ENCODE peak calls at places on chromosomes 2 and 18, in nine cellular contexts. O, M, Z, B, X, T, K, A and U are unnamed samples.

GRCh38 chr18:63096327-63096874 is 223.2 kb downstream of the BCL2 start:
- DNase-seq in O (no peak), M (no peak), Z (no peak), B (no peak), X (no peak), T (no peak), K (no peak), A (no peak), U (no peak)

GRCh38 chr18:63860536-63860930 is 27.0 kb upstream of the SERPINB2 start:
- DNase-seq in O (no peak), M (no peak), Z (no peak), B (no peak), X (no peak), T (no peak), K (no peak), A (no peak), U (no peak)

GRCh38 chr2:133109772-133110171 is 439.8 kb upstream of the LYPD1 start:
- DNase-seq in O (no peak), M (no peak), Z (no peak), B (no peak), X (no peak), T (no peak), K (peak; percentile 29), A (no peak), U (no peak)

GRCh38 chr2:157256621-157257020 is 884 bp upstream of the GALNT5 start:
- DNase-seq in O (no peak), M (no peak), Z (no peak), B (no peak), X (no peak), T (peak; percentile 27), K (no peak), A (no peak), U (no peak)

GRCh38 chr18:38481576-38481975 is 916.0 kb upstream of the CELF4 start:
- DNase-seq in O (no peak), M (no peak), Z (no peak), B (no peak), X (no peak), T (no peak), K (no peak), A (no peak), U (no peak)

GRCh38 chr2:237724811-237725478 is 73.6 kb upstream of the RBM44 start:
- DNase-seq in O (peak; percentile 83), M (peak; percentile 37), Z (no peak), B (no peak), X (no peak), T (no peak), K (no peak), A (no peak), U (no peak)

GRCh38 chr2:207274541-207274940 is 108.8 kb upstream of the KLF7 start:
- DNase-seq in O (no peak), M (no peak), Z (no peak), B (no peak), X (no peak), T (no peak), K (no peak), A (no peak), U (no peak)

GRCh38 chr2:11357428-11357972 is 13.1 kb upstream of the ROCK2 start:
- DNase-seq in O (peak; percentile 70), M (no peak), Z (no peak), B (no peak), X (no peak), T (no peak), K (no peak), A (no peak), U (no peak)

GRCh38 chr2:30109856-30110255 is 37.0 kb upstream of the YPEL5 start:
- DNase-seq in O (no peak), M (no peak), Z (no peak), B (no peak), X (no peak), T (no peak), K (no peak), A (no peak), U (no peak)

GRCh38 chr2:28709101-28709500 is 42.5 kb upstream of the PPP1CB start:
- DNase-seq in O (peak; percentile 22), M (no peak), Z (no peak), B (peak; percentile 23), X (peak; percentile 26), T (no peak), K (no peak), A (no peak), U (no peak)

GRCh38 chr18:67893896-67894295 is 377.4 kb upstream of the DSEL start:
- DNase-seq in O (no peak), M (no peak), Z (no peak), B (no peak), X (no peak), T (no peak), K (no peak), A (no peak), U (no peak)

GRCh38 chr2:24771905-24772586 is 21.1 kb downstream of the PTRHD1 start:
- DNase-seq in O (no peak), M (no peak), Z (no peak), B (no peak), X (no peak), T (no peak), K (no peak), A (no peak), U (no peak)

GRCh38 chr2:229419158-229419557 is 148.1 kb upstream of the PID1 start:
- DNase-seq in O (no peak), M (no peak), Z (no peak), B (no peak), X (no peak), T (no peak), K (no peak), A (no peak), U (no peak)

GRCh38 chr2:33291278-33292013 is 185.0 kb upstream of the RASGRP3 start:
- DNase-seq in O (no peak), M (no peak), Z (no peak), B (no peak), X (peak; percentile 11), T (no peak), K (no peak), A (no peak), U (no peak)

GRCh38 chr2:208254118-208254870 is 577 bp downstream of the IDH1 start:
- DNase-seq in O (peak; percentile 82), M (peak; percentile 91), Z (peak; percentile 91), B (peak; percentile 97), X (peak; percentile 80), T (peak; percentile 83), K (peak; percentile 84), A (peak; percentile 70), U (peak; percentile 89)

GRCh38 chr2:133591164-133591563 is 22.9 kb upstream of the NCKAP5 start:
- DNase-seq in O (peak; percentile 45), M (peak; percentile 66), Z (no peak), B (no peak), X (peak; percentile 75), T (no peak), K (no peak), A (no peak), U (no peak)

GRCh38 chr2:150812664-150813408 is 325.4 kb upstream of the RND3 start:
- DNase-seq in O (no peak), M (no peak), Z (no peak), B (no peak), X (no peak), T (no peak), K (no peak), A (no peak), U (no peak)

GRCh38 chr2:165376571-165376975 is 92.9 kb upstream of the CSRNP3 start:
- DNase-seq in O (no peak), M (no peak), Z (no peak), B (no peak), X (no peak), T (no peak), K (no peak), A (no peak), U (no peak)

GRCh38 chr2:130393318-130393910 is 37.6 kb downstream of the PTPN18 start:
- DNase-seq in O (no peak), M (peak; percentile 27), Z (no peak), B (peak; percentile 62), X (no peak), T (no peak), K (peak; percentile 56), A (no peak), U (peak; percentile 40)

GRCh38 chr2:10258726-10259125 is 44.0 kb upstream of the HPCAL1 start:
- DNase-seq in O (no peak), M (peak; percentile 9), Z (no peak), B (peak; percentile 21), X (no peak), T (no peak), K (no peak), A (no peak), U (no peak)

GRCh38 chr2:41869542-41870256 is 178.1 kb upstream of the PKDCC start:
- DNase-seq in O (peak; percentile 80), M (peak; percentile 85), Z (peak; percentile 76), B (peak; percentile 88), X (peak; percentile 56), T (peak; percentile 73), K (peak; percentile 67), A (peak; percentile 72), U (peak; percentile 85)